ENCODE peak calls at places on chromosomes 11 and 22, in five cellular contexts. W, U, N, V and M are unnamed samples.

GRCh38 chr11:73445980-73446379 is 69.8 kb downstream of the RELT start:
- DNase-seq in W (no peak), U (no peak), N (no peak), V (no peak), M (no peak)

GRCh38 chr11:134517621-134518293 is 105.7 kb upstream of the B3GAT1 start:
- DNase-seq in W (no peak), U (no peak), N (no peak), V (no peak), M (no peak)

GRCh38 chr11:100719362-100719761 is 32.3 kb downstream of the ARHGAP42 start:
- DNase-seq in W (peak; percentile 42), U (no peak), N (no peak), V (peak; percentile 19), M (peak; percentile 90)

GRCh38 chr11:131760191-131760951 is 390.0 kb downstream of the NTM start:
- DNase-seq in W (peak; percentile 95), U (no peak), N (no peak), V (no peak), M (no peak)

GRCh38 chr11:44315947-44316387 is 6.0 kb upstream of the ALX4 start:
- DNase-seq in W (peak; percentile 22), U (no peak), N (peak; percentile 23), V (no peak), M (peak; percentile 39)

GRCh38 chr11:74689666-74690065 is 41.6 kb downstream of the CHRDL2 start:
- DNase-seq in W (peak; percentile 66), U (no peak), N (no peak), V (no peak), M (no peak)

GRCh38 chr11:47551086-47551485 is 1.8 kb downstream of the CELF1 start:
- DNase-seq in W (peak; percentile 48), U (no peak), N (peak; percentile 27), V (no peak), M (peak; percentile 66)

GRCh38 chr11:42766191-42766590 is 545.6 kb upstream of the API5 start:
- DNase-seq in W (no peak), U (no peak), N (no peak), V (no peak), M (no peak)

GRCh38 chr22:24156146-24156914 is 25.0 kb upstream of the SUSD2 start:
- DNase-seq in W (peak; percentile 52), U (peak; percentile 35), N (peak; percentile 45), V (no peak), M (peak; percentile 76)

GRCh38 chr11:86211619-86212018 is 32.9 kb upstream of the EED start:
- DNase-seq in W (no peak), U (no peak), N (no peak), V (no peak), M (no peak)

GRCh38 chr22:35399114-35399677 is 744 bp upstream of the MCM5 start:
- DNase-seq in W (no peak), U (no peak), N (no peak), V (no peak), M (no peak)

GRCh38 chr22:35398574-35398973 is 1.4 kb upstream of the MCM5 start:
- DNase-seq in W (no peak), U (no peak), N (no peak), V (no peak), M (no peak)

GRCh38 chr22:35400335-35400680 is 368 bp downstream of the MCM5 start:
- DNase-seq in W (no peak), U (no peak), N (no peak), V (no peak), M (no peak)

GRCh38 chr22:35401863-35402262 is 1.9 kb downstream of the MCM5 start:
- DNase-seq in W (no peak), U (no peak), N (no peak), V (no peak), M (no peak)

DNA sequence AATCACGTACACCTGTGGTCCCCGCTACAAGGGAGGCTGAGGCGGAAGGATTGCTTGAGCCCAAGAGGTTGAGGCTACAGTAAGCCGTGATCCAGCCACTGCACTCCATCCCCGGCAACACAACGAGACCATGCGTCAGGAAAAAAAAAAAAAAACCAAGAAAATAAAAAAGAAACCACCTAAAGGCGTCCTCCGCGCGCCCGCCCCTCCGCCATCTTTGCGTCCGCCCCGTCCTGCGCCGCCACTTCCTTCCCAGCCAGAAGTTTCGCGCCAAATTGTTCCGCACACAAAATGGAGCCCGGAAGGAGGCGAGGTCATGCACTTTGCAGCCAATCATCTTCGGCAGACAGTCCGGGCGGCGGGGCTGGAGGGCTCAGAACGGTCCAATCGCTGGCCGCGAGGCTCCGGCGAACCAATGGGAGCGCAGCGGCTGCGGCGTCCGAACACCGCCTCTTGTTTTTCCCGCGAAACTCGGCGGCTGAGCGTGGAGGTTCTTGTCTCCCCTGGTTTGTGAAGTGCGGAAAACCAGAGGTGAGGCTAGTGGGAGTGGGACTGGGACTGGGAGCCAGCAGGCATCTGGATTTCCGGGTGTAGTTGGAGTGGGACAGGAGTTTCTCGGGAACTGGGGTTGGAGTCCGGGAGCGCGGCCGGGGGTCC is at the start of gene MCM5:
- DNase-seq in W (peak; percentile 96), U (peak; percentile 95), N (peak; percentile 99), V (peak; percentile 89), M (peak; percentile 97)
- H3K14ac ChIP-seq in W (peak within 1 kb of the TSS; percentile 21), U (peak within 1 kb of the TSS; percentile 47), N (peak within 1 kb of the TSS; percentile 79), V (peak within 1 kb of the TSS; percentile 12), M (no peak within 1 kb of the TSS)

DNA sequence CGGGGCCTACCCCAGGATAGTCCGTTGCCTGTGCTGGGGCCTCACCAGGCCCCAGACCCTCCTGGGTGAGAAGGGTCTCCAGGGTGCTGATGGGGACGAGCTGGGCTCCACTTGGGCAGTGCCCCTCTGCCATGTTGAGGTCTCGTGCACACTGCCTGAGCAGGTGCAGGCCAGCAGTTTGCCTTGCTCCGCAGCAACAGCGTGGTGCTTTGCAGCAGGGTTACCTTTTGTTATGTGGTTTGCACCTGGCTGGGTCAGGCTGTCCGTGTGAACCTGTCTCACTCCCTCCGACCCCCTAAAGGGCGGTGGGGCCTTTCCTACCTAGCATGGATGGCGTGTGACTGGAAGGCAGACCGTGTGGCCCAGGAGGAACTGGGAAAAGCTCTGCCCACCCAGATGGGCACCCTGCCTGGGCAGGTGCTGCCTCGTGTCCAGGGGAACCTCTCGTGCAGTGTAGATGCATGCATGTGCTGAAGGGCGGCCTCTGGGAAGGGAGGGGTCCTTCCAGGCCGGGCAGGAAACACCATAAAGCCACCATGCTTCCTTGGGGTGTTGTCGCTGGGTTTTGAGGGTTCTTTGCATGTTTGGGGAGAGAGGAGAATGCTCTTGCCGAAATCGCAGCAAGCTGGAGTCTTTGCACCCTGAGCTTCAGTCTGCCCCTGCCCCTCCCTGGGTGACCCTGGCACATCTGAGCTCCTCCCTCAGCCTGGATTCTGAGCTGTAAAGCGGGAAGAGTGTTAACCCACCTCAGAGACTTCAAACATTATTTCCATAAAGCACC is 75.4 kb upstream of the PPARA start:
- DNase-seq in W (no peak), U (no peak), N (no peak), V (no peak), M (no peak)
- H3K4me3 ChIP-seq in W (peak overlapping the region; percentile 96), U (no peak overlapping the region), N (no peak overlapping the region), V (no peak overlapping the region), M (peak overlapping the region; percentile 92)

GRCh38 chr11:18321991-18322711 is at the start of the genes GTF2H1 and HPS5:
- DNase-seq in W (peak; percentile 99), U (peak; percentile 94), N (peak; percentile 99), V (peak; percentile 91), M (peak; percentile 99)

GRCh38 chr11:18319914-18320313 is 2.0 kb downstream of the HPS5 start:
- DNase-seq in W (no peak), U (no peak), N (no peak), V (no peak), M (no peak)

GRCh38 chr11:18324381-18324780 is 2.0 kb downstream of the GTF2H1 start:
- DNase-seq in W (no peak), U (no peak), N (peak; percentile 87), V (no peak), M (no peak)

GRCh38 chr11:18321622-18321990 is 334 bp downstream of the HPS5 start:
- DNase-seq in W (no peak), U (no peak), N (peak; percentile 21), V (no peak), M (no peak)

GRCh38 chr11:18322818-18323570 is 627 bp downstream of the GTF2H1 start:
- DNase-seq in W (no peak), U (no peak), N (no peak), V (no peak), M (no peak)
- H3K14ac ChIP-seq in W (peak overlapping the region; percentile 82), U (no peak overlapping the region), N (peak overlapping the region; percentile 55), V (no peak overlapping the region), M (peak overlapping the region; percentile 2)

GRCh38 chr11:118224512-118225180 is at the start of gene JAML:
- DNase-seq in W (no peak), U (no peak), N (no peak), V (no peak), M (no peak)
- H3K4me3 ChIP-seq in W (no peak within 1 kb of the TSS), U (no peak within 1 kb of the TSS), N (no peak within 1 kb of the TSS), V (no peak within 1 kb of the TSS), M (no peak within 1 kb of the TSS)